ENCODE peak calls at places on chromosomes 13 and 19, in four cellular contexts. One of them, this sample, is unnamed.

GRCh38 chr19:38304866-38305429 is 897 bp downstream of the C19orf33 start:
- DNase-seq in MCF 10A: peak; percentile 99
- DNase-seq in RKO: peak; percentile 82
- DNase-seq in KBM-7: no peak
- DNase-seq in this sample: peak; percentile 70

GRCh38 chr19:6765738-6766356 is 1.4 kb downstream of the SH2D3A start:
- DNase-seq in MCF 10A: peak; percentile 88
- DNase-seq in RKO: no peak
- DNase-seq in KBM-7: no peak
- DNase-seq in this sample: peak; percentile 97

GRCh38 chr19:23101241-23101640 is 15.6 kb upstream of the ZNF730 start:
- DNase-seq in MCF 10A: no peak
- DNase-seq in RKO: no peak
- DNase-seq in KBM-7: no peak
- DNase-seq in this sample: peak; percentile 89

GRCh38 chr19:35224681-35225604 is 3.6 kb downstream of the FAM187B start:
- DNase-seq in MCF 10A: no peak
- DNase-seq in RKO: no peak
- DNase-seq in KBM-7: no peak
- DNase-seq in this sample: no peak

GRCh38 chr13:52665325-52665724 is 12.7 kb downstream of the SUGT1 start:
- DNase-seq in MCF 10A: peak; percentile 30
- DNase-seq in RKO: peak; percentile 57
- DNase-seq in KBM-7: peak; percentile 22
- DNase-seq in this sample: peak; percentile 37

GRCh38 chr19:49801966-49802661 is 11.0 kb downstream of the FUZ start:
- DNase-seq in MCF 10A: peak; percentile 28
- DNase-seq in RKO: no peak
- DNase-seq in KBM-7: no peak
- DNase-seq in this sample: no peak

GRCh38 chr19:4100647-4101495 is 23.1 kb downstream of the MAP2K2 start:
- DNase-seq in MCF 10A: no peak
- DNase-seq in RKO: no peak
- DNase-seq in KBM-7: no peak
- DNase-seq in this sample: no peak

GRCh38 chr13:33509642-33510229 is 224.2 kb upstream of the STARD13 start:
- DNase-seq in MCF 10A: no peak
- DNase-seq in RKO: no peak
- DNase-seq in KBM-7: peak; percentile 63
- DNase-seq in this sample: no peak

GRCh38 chr19:48798937-48799336 is 11.9 kb downstream of the BCAT2 start:
- DNase-seq in MCF 10A: peak; percentile 45
- DNase-seq in RKO: no peak
- DNase-seq in KBM-7: no peak
- DNase-seq in this sample: no peak

GRCh38 chr13:26280822-26281221 is 26.9 kb downstream of the CDK8 start:
- DNase-seq in MCF 10A: peak; percentile 60
- DNase-seq in RKO: no peak
- DNase-seq in KBM-7: no peak
- DNase-seq in this sample: peak; percentile 48

GRCh38 chr13:66826398-66826797 is 403.7 kb downstream of the PCDH9 start:
- DNase-seq in MCF 10A: no peak
- DNase-seq in RKO: no peak
- DNase-seq in KBM-7: no peak
- DNase-seq in this sample: no peak

GRCh38 chr13:77519808-77520207 is 15.7 kb upstream of the SCEL start:
- DNase-seq in MCF 10A: no peak
- DNase-seq in RKO: no peak
- DNase-seq in KBM-7: no peak
- DNase-seq in this sample: no peak

GRCh38 chr19:54460230-54461005 is 3.2 kb downstream of the LENG9 start:
- DNase-seq in MCF 10A: no peak
- DNase-seq in RKO: no peak
- DNase-seq in KBM-7: no peak
- DNase-seq in this sample: no peak

GRCh38 chr13:98821372-98822237 is 69.1 kb upstream of the SLC15A1 start:
- DNase-seq in MCF 10A: no peak
- DNase-seq in RKO: no peak
- DNase-seq in KBM-7: no peak
- DNase-seq in this sample: no peak

GRCh38 chr19:1882089-1882785 is 3.1 kb downstream of the ABHD17A start:
- DNase-seq in MCF 10A: no peak
- DNase-seq in RKO: no peak
- DNase-seq in KBM-7: no peak
- DNase-seq in this sample: no peak

GRCh38 chr19:35251456-35251855 is 2.7 kb downstream of the LSR start:
- DNase-seq in MCF 10A: no peak
- DNase-seq in RKO: no peak
- DNase-seq in KBM-7: no peak
- DNase-seq in this sample: no peak

GRCh38 chr13:43305416-43305815 is 282.0 kb downstream of the DNAJC15 start:
- DNase-seq in MCF 10A: no peak
- DNase-seq in RKO: no peak
- DNase-seq in KBM-7: no peak
- DNase-seq in this sample: no peak

GRCh38 chr19:1183543-1184172 is 9.6 kb upstream of the SBNO2 start:
- DNase-seq in MCF 10A: peak; percentile 90
- DNase-seq in RKO: no peak
- DNase-seq in KBM-7: no peak
- DNase-seq in this sample: peak; percentile 92

GRCh38 chr19:40585677-40586422 is 9.2 kb downstream of the SHKBP1 start:
- DNase-seq in MCF 10A: peak; percentile 91
- DNase-seq in RKO: peak; percentile 89
- DNase-seq in KBM-7: no peak
- DNase-seq in this sample: peak; percentile 66

GRCh38 chr19:58548859-58549663 is 5.2 kb downstream of the TRIM28 start:
- DNase-seq in MCF 10A: no peak
- DNase-seq in RKO: no peak
- DNase-seq in KBM-7: no peak
- DNase-seq in this sample: no peak

GRCh38 chr13:41577437-41577836 is 120.1 kb downstream of the RGCC start:
- DNase-seq in MCF 10A: peak; percentile 60
- DNase-seq in RKO: no peak
- DNase-seq in KBM-7: no peak
- DNase-seq in this sample: no peak

GRCh38 chr19:19209372-19209771 is 2.4 kb upstream of the NCAN start:
- DNase-seq in MCF 10A: no peak
- DNase-seq in RKO: peak; percentile 56
- DNase-seq in KBM-7: no peak
- DNase-seq in this sample: no peak

GRCh38 chr13:78102121-78102677 is 183.6 kb upstream of the EDNRB start:
- DNase-seq in MCF 10A: peak; percentile 66
- DNase-seq in RKO: peak; percentile 41
- DNase-seq in KBM-7: peak; percentile 60
- DNase-seq in this sample: peak; percentile 40

GRCh38 chr19:10717054-10717355 is 874 bp upstream of the DNM2 start:
- DNase-seq in MCF 10A: no peak
- DNase-seq in RKO: no peak
- DNase-seq in KBM-7: no peak
- DNase-seq in this sample: no peak

GRCh38 chr19:7852851-7853759 is 21.1 kb downstream of the PRR36 start:
- DNase-seq in MCF 10A: peak; percentile 82
- DNase-seq in RKO: peak; percentile 45
- DNase-seq in KBM-7: peak; percentile 76
- DNase-seq in this sample: peak; percentile 63